ENCODE peak calls at places on chromosomes 5 and 9, in eight cellular contexts. R is pancreas; I is psoas muscle; E is mammary epithelial cell; Q is fibroblast of lung; A is H1; G is WERI-Rb-1; F is CD8-positive, alpha-beta T cell. C is an unnamed sample.

GRCh38 chr5:179119415-179120170 is 59.4 kb downstream of the ZNF354C start:
- DNase-seq in A (no peak), E (no peak), I (no peak), F (no peak), G (no peak), R (no peak), Q (no peak), C (no peak)

GRCh38 chr9:20873240-20873860 is 158.1 kb downstream of the HACD4 start:
- DNase-seq in A (no peak), I (no peak), R (no peak), G (no peak), Q (peak), E (no peak), F (no peak), C (no peak)

GRCh38 chr9:127283917-127284316 is 19.3 kb downstream of the GARNL3 start:
- DNase-seq in I (peak), F (peak), R (no peak), E (peak), Q (peak), G (peak), A (no peak), C (no peak)

GRCh38 chr5:177494356-177495195 is 2.8 kb downstream of the PDLIM7 start:
- DNase-seq in R (peak), F (no peak), Q (peak), G (peak), E (peak), A (peak), I (peak), C (no peak)

GRCh38 chr9:115000217-115000639 is 69.8 kb upstream of the TNFSF8 start:
- DNase-seq in A (no peak), F (no peak), E (no peak), Q (no peak), R (no peak), G (peak), I (no peak), C (no peak)

GRCh38 chr5:53397141-53397794 is 83.2 kb upstream of the FST start:
- DNase-seq in A (no peak), G (no peak), E (no peak), F (no peak), R (no peak), I (no peak), Q (no peak), C (no peak)

GRCh38 chr9:16131269-16131668 is 578.4 kb downstream of the CCDC171 start:
- DNase-seq in F (no peak), Q (peak), G (peak), I (no peak), E (peak), A (no peak), R (no peak), C (no peak)

GRCh38 chr5:157545911-157546310 is 29.7 kb downstream of the ADAM19 start:
- DNase-seq in Q (no peak), G (no peak), I (no peak), F (no peak), E (no peak), A (no peak), R (no peak), C (no peak)

GRCh38 chr9:94906713-94907112 is 180.2 kb downstream of the AOPEP start:
- DNase-seq in E (no peak), A (no peak), F (no peak), G (no peak), I (no peak), R (no peak), Q (no peak), C (no peak)

GRCh38 chr9:117044241-117044640 is 357.1 kb downstream of the TRIM32 start:
- DNase-seq in Q (no peak), R (no peak), I (no peak), F (no peak), A (peak), E (no peak), G (no peak), C (no peak)

GRCh38 chr9:101176384-101176783 is 147.9 kb downstream of the PLPPR1 start:
- DNase-seq in E (no peak), R (no peak), F (no peak), G (no peak), Q (no peak), A (no peak), I (no peak), C (no peak)

GRCh38 chr5:56270568-56271392 is 37.6 kb upstream of the ANKRD55 start:
- DNase-seq in E (peak), G (peak), I (peak), F (peak), Q (peak), R (peak), A (peak), C (peak)

GRCh38 chr5:140181002-140181483 is 6.1 kb downstream of the CYSTM1 start:
- DNase-seq in I (no peak), G (no peak), R (no peak), E (no peak), Q (no peak), A (no peak), F (no peak), C (no peak)

GRCh38 chr5:161544350-161544765 is 2.2 kb downstream of the GABRB2 start:
- DNase-seq in A (no peak), G (peak), Q (peak), E (peak), R (peak), I (no peak), F (no peak), C (no peak)

GRCh38 chr5:58965677-58966414 is 383.0 kb downstream of the RAB3C start:
- DNase-seq in E (no peak), G (no peak), F (no peak), A (no peak), Q (no peak), R (no peak), I (no peak), C (no peak)

GRCh38 chr5:143564417-143564816 is 160.9 kb upstream of the NR3C1 start:
- DNase-seq in A (no peak), R (no peak), F (no peak), G (no peak), E (no peak), I (no peak), Q (no peak), C (no peak)

GRCh38 chr5:28734396-28734795 is 1696.0 kb upstream of the CDH9 start:
- DNase-seq in G (no peak), F (no peak), E (peak), Q (peak), I (no peak), R (no peak), A (no peak), C (no peak)

GRCh38 chr9:76713371-76713770 is 50.9 kb upstream of the PCA3 start:
- DNase-seq in F (no peak), I (no peak), G (no peak), Q (no peak), E (no peak), A (no peak), R (no peak), C (no peak)

GRCh38 chr5:14783689-14784088 is 87.9 kb downstream of the ANKH start:
- DNase-seq in A (no peak), F (no peak), E (no peak), R (no peak), Q (no peak), I (no peak), G (no peak), C (no peak)

GRCh38 chr5:170691623-170692022 is 91.9 kb upstream of the GABRP start:
- DNase-seq in R (no peak), G (peak), A (no peak), E (no peak), Q (no peak), I (no peak), F (no peak), C (no peak)

GRCh38 chr5:141822134-141822533 is 56.1 kb downstream of the PCDH1 start:
- DNase-seq in R (no peak), E (no peak), A (no peak), Q (peak), F (no peak), I (no peak), G (no peak), C (no peak)

GRCh38 chr9:122961139-122961538 is 20.3 kb downstream of the RABGAP1 start:
- DNase-seq in Q (no peak), F (no peak), A (no peak), R (no peak), G (no peak), I (no peak), E (no peak), C (no peak)

GRCh38 chr5:113520429-113520828 is 6.9 kb downstream of the YTHDC2 start:
- DNase-seq in I (no peak), E (peak), Q (peak), F (no peak), A (no peak), R (no peak), G (no peak), C (no peak)

GRCh38 chr9:38527507-38527906 is 92.9 kb downstream of the ANKRD18A start:
- DNase-seq in G (no peak), Q (peak), R (no peak), A (no peak), I (no peak), E (no peak), F (no peak), C (no peak)

GRCh38 chr5:998276-998974 is 10.2 kb upstream of the NKD2 start:
- DNase-seq in R (peak), Q (no peak), F (no peak), E (no peak), I (peak), A (no peak), G (peak), C (no peak)

GRCh38 chr5:44862808-44863207 is 54.1 kb downstream of the MRPS30 start:
- DNase-seq in I (no peak), A (no peak), G (no peak), R (no peak), Q (peak), F (no peak), E (peak), C (no peak)

GRCh38 chr9:6805532-6805931 is 47.8 kb downstream of the KDM4C start:
- DNase-seq in F (no peak), R (no peak), Q (peak), I (peak), G (no peak), A (no peak), E (no peak), C (no peak)

GRCh38 chr5:80963966-80964481 is 3.9 kb downstream of the RASGRF2 start:
- DNase-seq in I (no peak), R (no peak), E (no peak), Q (peak), A (no peak), F (no peak), G (no peak), C (no peak)

GRCh38 chr5:41268894-41269293 is 55.6 kb upstream of the C6 start:
- DNase-seq in F (no peak), A (no peak), G (no peak), I (no peak), R (no peak), Q (no peak), E (no peak), C (no peak)

GRCh38 chr5:18433336-18433735 is 799.1 kb downstream of the TAF11L14 start:
- DNase-seq in F (no peak), G (no peak), Q (no peak), A (no peak), E (no peak), R (no peak), I (no peak), C (no peak)

DNA sequence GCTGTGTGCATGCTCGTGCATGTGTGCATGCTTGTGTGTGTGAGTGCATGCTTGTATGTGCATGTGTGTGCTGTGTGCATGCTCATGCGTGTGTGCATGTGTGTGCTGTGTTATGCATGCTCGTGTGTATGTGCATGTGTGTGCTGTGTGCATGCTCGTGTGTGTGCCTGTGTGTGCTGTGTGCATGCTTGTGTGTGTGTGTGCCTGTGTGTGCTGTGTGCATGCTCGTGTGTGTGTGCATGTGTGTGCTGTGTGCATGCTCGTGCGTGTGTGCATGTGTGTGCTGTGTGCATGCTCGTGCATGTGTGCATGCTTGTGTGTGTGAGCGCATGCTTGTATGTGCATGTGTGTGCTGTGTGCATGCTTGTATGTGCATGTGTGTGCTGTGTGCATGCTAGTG is 30.3 kb upstream of the SH3PXD2B start:
- DNase-seq in E (no peak), G (no peak), F (no peak), R (no peak), A (no peak), I (no peak), Q (no peak), C (no peak)
- H3K27ac ChIP-seq in E (no peak), G (no peak), F (no peak), R (no peak), A (no peak), I (no peak), Q (no peak), C (no peak)

GRCh38 chr5:137575211-137575610 is 76.1 kb upstream of the SPOCK1 start:
- DNase-seq in E (no peak), I (no peak), G (no peak), A (no peak), F (no peak), Q (no peak), R (no peak), C (no peak)
- H3K27ac ChIP-seq in E (no peak), I (no peak), G (no peak), A (no peak), F (no peak), Q (no peak), R (no peak), C (no peak)

DNA sequence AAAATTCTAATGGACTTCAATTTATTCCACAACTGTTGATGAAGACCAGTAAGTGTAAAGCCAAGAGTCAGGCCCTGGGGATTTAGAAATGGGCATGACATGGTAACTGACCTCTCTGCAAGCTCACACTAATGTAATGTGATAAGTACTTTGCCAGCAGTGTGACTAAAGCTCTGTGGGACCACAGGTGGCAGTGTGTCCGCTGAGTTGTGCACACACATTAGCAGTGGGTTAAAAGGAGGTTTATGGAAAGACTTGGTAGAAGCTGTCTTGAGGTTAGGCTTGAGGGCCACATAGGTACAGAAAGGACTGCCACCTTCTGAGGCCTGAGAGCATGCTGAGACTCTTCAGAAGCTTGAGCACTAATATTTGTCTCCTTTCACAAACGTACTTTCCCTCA is 67.6 kb downstream of the UBAP1 start:
- DNase-seq in E (no peak), G (no peak), I (peak), R (no peak), A (no peak), F (no peak), Q (no peak), C (no peak)
- H3K27ac ChIP-seq in E (no peak), G (no peak), I (peak), R (no peak), A (no peak), F (no peak), Q (no peak), C (no peak)

GRCh38 chr5:124057161-124057814 is 545.3 kb downstream of the CSNK1G3 start:
- DNase-seq in E (peak), A (no peak), R (peak), Q (no peak), I (no peak), F (no peak), G (peak), C (no peak)

GRCh38 chr5:124056326-124057160 is 544.6 kb downstream of the CSNK1G3 start:
- DNase-seq in G (no peak), A (no peak), E (no peak), I (no peak), R (no peak), Q (peak), F (no peak), C (no peak)

GRCh38 chr5:124060010-124060409 is 548.0 kb downstream of the CSNK1G3 start:
- DNase-seq in E (no peak), A (no peak), R (no peak), F (no peak), Q (no peak), G (no peak), I (no peak), C (no peak)

GRCh38 chr5:124059200-124059599 is 547.2 kb downstream of the CSNK1G3 start:
- DNase-seq in F (no peak), E (peak), R (no peak), G (no peak), A (no peak), Q (peak), I (no peak), C (no peak)

DNA sequence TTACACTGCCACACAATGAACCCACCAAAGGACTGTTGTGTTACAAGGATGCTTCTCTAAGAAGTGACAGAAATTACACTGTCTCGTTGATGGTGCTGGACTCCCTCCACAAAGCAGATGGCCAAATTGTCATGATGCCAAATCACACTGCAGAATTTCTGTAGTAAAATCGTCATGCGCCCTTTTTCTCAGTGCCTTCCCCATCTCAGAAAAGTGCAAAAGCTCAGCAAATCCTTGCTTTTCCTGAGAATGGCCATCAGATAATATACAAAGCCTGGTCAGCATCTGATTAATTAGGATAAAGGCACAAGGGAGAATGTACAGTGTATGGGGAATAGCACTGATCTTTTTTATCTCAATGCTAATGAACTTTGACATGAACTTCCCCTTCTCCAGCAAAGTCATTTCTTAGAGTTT is 545.8 kb downstream of the CSNK1G3 start:
- DNase-seq in R (no peak), Q (no peak), A (no peak), G (no peak), F (no peak), E (no peak), I (no peak), C (no peak)
- H3K27ac ChIP-seq in R (no peak), Q (no peak), A (no peak), G (no peak), F (no peak), E (no peak), I (no peak), C (no peak)

C was measured in esophagus squamous epithelium.